ENCODE peak calls at places on chromosomes 1 and 21, in four cellular contexts. M is suprapubic skin; U is left ventricle myocardium inferior; T is CD4-positive, alpha-beta memory T cell. J is an unnamed sample. For H3K4me1, the result is how much of the 10 kb centered on the place peaks cover.

GRCh38 chr1:68449901-68450300 is at the start of gene RPE65:
- DNase-seq in U (no peak), T (no peak), M (no peak), J (no peak)

GRCh38 chr1:43370564-43370963 is 2.8 kb upstream of the ELOVL1 start:
- DNase-seq in U (no peak), T (no peak), M (no peak), J (no peak)

GRCh38 chr1:15830284-15830657 is 17.2 kb upstream of the SPEN start:
- DNase-seq in T (no peak), M (no peak), U (no peak), J (no peak)

GRCh38 chr1:186302378-186302920 is 72.6 kb downstream of the TPR start:
- DNase-seq in U (no peak), M (no peak), T (no peak), J (no peak)

GRCh38 chr1:87212431-87213125 is 116.1 kb upstream of the LMO4 start:
- DNase-seq in M (no peak), U (no peak), T (no peak), J (no peak)

GRCh38 chr21:46621457-46622182 is 13.9 kb upstream of the PRMT2 start:
- DNase-seq in M (peak), T (peak), U (no peak), J (no peak)

GRCh38 chr1:52288286-52288685 is 77.7 kb downstream of the CC2D1B start:
- DNase-seq in U (no peak), M (no peak), T (no peak), J (no peak)

GRCh38 chr1:10033359-10033845 is 644 bp downstream of the UBE4B start:
- DNase-seq in U (no peak), T (no peak), M (peak), J (no peak)

GRCh38 chr1:246329900-246330299 is 177.2 kb downstream of the SMYD3 start:
- DNase-seq in U (no peak), T (peak), M (no peak), J (no peak)

GRCh38 chr1:203744008-203744972 is 20.7 kb upstream of the LAX1 start:
- DNase-seq in T (peak), U (peak), M (peak), J (peak)

GRCh38 chr1:76285578-76286135 is 211.1 kb downstream of the ST6GALNAC3 start:
- DNase-seq in T (no peak), U (no peak), M (no peak), J (no peak)

GRCh38 chr1:151058682-151059341 is 610 bp downstream of the CDC42SE1 start:
- DNase-seq in T (no peak), U (no peak), M (peak), J (no peak)

GRCh38 chr1:38735651-38736161 is 123.9 kb downstream of the RRAGC start:
- DNase-seq in U (no peak), T (no peak), M (no peak), J (no peak)

GRCh38 chr1:59141267-59141863 is 155.5 kb upstream of the FGGY start:
- DNase-seq in T (no peak), U (peak), M (no peak), J (no peak)

GRCh38 chr1:24768873-24769605 is 23.8 kb downstream of the CLIC4 start:
- DNase-seq in U (no peak), M (no peak), T (no peak), J (no peak)

GRCh38 chr1:12769976-12770505 is 3.5 kb upstream of the PRAMEF12 start:
- DNase-seq in M (no peak), T (no peak), U (no peak), J (no peak)

GRCh38 chr1:225769687-225770086 is 7.9 kb upstream of the SRP9 start:
- DNase-seq in T (no peak), U (no peak), M (peak), J (no peak)
- H3K4me1 ChIP-seq in T (under half), U (half or more), M (half or more), J (under half)

DNA sequence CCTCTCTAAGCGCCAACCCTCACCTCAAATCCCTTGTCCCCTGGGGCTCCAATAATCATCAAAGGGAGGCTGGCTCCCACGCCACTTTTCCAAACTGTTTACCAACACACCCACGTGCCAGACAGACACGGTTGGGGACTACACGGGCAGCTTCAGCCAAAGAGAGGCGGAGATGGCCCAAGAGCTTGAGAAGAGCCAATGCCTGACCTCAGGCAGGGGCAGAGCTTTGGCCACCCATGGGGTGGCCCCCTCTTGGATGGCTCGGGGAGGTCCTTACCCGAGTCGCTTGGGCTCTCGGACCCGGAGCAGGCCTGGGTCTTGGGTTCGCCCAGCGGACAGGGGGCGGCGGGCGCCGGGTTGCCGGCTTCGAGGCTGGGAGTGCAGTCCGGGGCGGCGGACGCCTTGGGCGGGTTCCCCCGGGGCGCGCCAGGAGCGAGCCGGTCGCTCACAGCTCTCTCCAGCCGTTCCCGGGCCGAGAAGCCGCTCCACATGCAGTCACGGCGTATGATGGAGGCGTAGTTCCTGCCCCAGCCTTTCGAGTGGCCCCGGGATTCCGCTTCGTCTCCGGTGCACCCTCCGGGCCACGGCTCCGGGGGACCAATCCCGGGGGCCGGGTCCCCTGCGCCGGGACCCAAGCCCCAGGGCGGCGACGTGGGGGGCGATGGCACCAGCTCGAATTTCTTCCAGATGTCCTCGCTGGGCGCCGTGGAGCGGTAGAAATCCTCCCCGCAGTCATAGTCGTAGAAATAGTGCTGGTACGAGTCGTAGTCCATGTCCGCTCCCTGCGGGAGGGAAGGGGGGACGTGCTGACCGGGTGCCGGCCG is 843 bp downstream of the MYCL start:
- DNase-seq in T (peak), M (no peak), U (peak), J (no peak)
- H3K4me1 ChIP-seq in T (under half), M (under half), U (under half), J (under half)

DNA sequence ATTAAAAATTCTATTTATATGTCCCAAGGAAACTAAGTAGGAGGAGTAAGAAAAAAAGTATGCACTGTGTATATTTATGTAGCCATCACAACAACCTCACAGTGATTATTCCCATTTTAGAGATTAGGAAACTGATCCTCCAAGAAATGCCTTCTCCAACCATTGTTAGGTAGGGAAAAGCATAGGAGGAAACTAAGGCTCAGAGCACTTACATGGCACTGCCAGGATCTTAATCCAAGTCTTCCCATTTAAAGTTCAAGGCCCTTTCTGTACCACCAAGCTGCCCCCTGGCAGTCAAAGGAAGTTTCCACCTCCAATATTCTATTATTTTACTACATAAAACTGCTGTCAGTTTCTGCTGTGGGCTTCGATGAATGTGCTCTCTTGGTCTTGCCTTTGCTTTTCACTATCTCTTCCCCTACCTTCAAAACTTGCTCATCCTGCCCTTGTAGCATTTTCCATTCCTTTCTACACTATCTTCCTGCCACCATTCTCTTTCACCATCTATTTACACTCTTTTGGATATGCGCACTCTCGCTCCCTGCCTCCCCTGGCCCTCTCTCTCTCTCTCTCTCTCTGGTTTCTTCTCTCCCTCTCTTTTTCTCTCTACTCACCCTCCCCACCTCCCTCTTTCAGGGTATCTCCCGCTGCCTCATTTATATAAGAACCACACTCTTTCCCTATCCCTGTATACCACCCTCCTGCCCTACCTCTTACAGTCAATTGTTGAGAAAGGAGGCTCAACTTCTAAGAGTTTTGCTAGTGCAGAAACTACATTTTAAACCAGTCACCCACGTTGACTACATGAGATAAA is 34.0 kb downstream of the PUM1 start:
- DNase-seq in T (no peak), M (no peak), U (no peak), J (no peak)
- H3K4me1 ChIP-seq in T (half or more), M (half or more), U (half or more), J (under half)

GRCh38 chr1:41673806-41674205 is 189.3 kb upstream of the EDN2 start:
- DNase-seq in M (no peak), T (peak), U (no peak), J (no peak)
- H3K4me1 ChIP-seq in M (under half), T (half or more), U (under half), J (under half)

DNA sequence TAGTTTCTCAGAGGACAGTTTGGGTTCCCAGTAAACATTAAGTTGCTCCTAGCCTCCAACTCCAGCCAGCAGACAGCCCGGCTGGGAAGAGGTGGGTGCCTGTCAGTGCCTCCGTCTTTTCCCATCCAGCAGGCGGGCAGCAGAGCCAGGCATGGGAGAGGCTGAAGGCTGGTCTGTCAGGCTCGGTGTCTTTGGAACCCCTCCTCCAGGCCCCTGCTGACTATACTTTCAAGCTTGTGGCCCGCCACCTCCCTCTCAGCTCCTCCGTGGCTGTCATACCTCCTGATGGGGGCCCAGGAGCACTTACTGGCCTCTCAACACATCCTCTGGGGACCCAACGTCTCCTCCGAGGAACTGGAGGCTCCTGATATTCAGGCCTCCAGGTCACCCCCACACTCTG is 140.9 kb downstream of the ACTL8 start:
- DNase-seq in T (no peak), U (no peak), M (no peak), J (no peak)
- H3K4me1 ChIP-seq in T (under half), U (under half), M (under half), J (under half)